ENCODE peak calls at places on chromosomes 2 and 18, in seven cellular contexts. S is small intestine; M is CD8-positive, alpha-beta T cell; Q is ovary; U is endothelial cell of umbilical vein; Y is mesenchymal stem cell; J is hepatocyte. N is an unnamed sample. For H3K9me3 and H3K36me3, the result is how much of the 10 kb centered on the place peaks cover.

GRCh38 chr18:47113796-47114540 is 36.3 kb downstream of the HDHD2 start:
- DNase-seq in M (no peak), S (no peak), U (no peak), Q (no peak), Y (no peak), J (no peak), N (no peak)

GRCh38 chr2:127670055-127670956 is 5.0 kb downstream of the LIMS2 start:
- DNase-seq in S (no peak), Q (no peak), M (no peak), U (no peak), J (no peak), Y (no peak), N (no peak)

GRCh38 chr2:240836781-240837467 is 16.9 kb upstream of the KIF1A start:
- DNase-seq in Y (no peak), U (no peak), S (no peak), Q (peak), M (no peak), J (peak), N (peak)

GRCh38 chr2:46827274-46827930 is 88.2 kb downstream of the MCFD2 start:
- DNase-seq in Y (peak), M (no peak), S (no peak), U (peak), Q (no peak), J (no peak), N (no peak)

GRCh38 chr2:95006661-95007060 is 18.8 kb upstream of the MAL start:
- DNase-seq in Q (no peak), S (no peak), U (no peak), Y (no peak), J (no peak), M (no peak), N (no peak)

GRCh38 chr2:79580175-79580574 is 67.3 kb downstream of the CTNNA2 start:
- DNase-seq in M (no peak), Y (no peak), U (no peak), J (no peak), Q (no peak), S (no peak), N (peak)

GRCh38 chr2:68769586-68770270 is 35.1 kb downstream of the ARHGAP25 start:
- DNase-seq in Q (no peak), J (no peak), Y (peak), U (no peak), S (no peak), M (no peak), N (no peak)

GRCh38 chr2:56687169-56687568 is 503.4 kb downstream of the CCDC85A start:
- DNase-seq in Q (no peak), S (no peak), Y (no peak), M (no peak), J (no peak), U (peak), N (no peak)

GRCh38 chr2:53442783-53443182 is 324.8 kb upstream of the CHAC2 start:
- DNase-seq in Q (no peak), S (no peak), U (no peak), Y (no peak), M (no peak), J (peak), N (no peak)

GRCh38 chr2:216350214-216350789 is 22.0 kb downstream of the MARCHF4 start:
- DNase-seq in U (peak), J (no peak), S (peak), Q (no peak), M (peak), Y (peak), N (no peak)

GRCh38 chr2:101619191-101619591 is 78.3 kb upstream of the MAP4K4 start:
- DNase-seq in M (no peak), Q (peak), U (peak), Y (no peak), J (no peak), S (peak), N (no peak)

GRCh38 chr18:12703714-12704113 is 872 bp downstream of the PSMG2 start:
- DNase-seq in Q (no peak), S (no peak), U (no peak), M (no peak), J (peak), Y (peak), N (no peak)

GRCh38 chr2:51620830-51621229 is 588.9 kb upstream of the NRXN1 start:
- DNase-seq in J (no peak), U (peak), Y (no peak), S (no peak), Q (no peak), M (no peak), N (no peak)

GRCh38 chr2:31694444-31694843 is 113.7 kb upstream of the SRD5A2 start:
- DNase-seq in M (no peak), Q (no peak), U (no peak), Y (peak), J (no peak), S (no peak), N (no peak)

GRCh38 chr18:50819027-50819726 is 639 bp downstream of the MRO start:
- DNase-seq in U (peak), J (peak), S (peak), Y (peak), Q (peak), M (no peak), N (peak)

GRCh38 chr2:177881001-177881748 is 191.4 kb downstream of the PDE11A start:
- DNase-seq in M (no peak), U (no peak), J (no peak), S (no peak), Q (no peak), Y (no peak), N (no peak)

GRCh38 chr2:211455225-211455841 is 898.9 kb downstream of the CPS1 start:
- DNase-seq in J (peak), Y (peak), M (no peak), Q (no peak), U (peak), S (peak), N (peak)

GRCh38 chr2:141957321-141957720 is 173.5 kb downstream of the LRP1B start:
- DNase-seq in U (no peak), M (no peak), J (no peak), S (no peak), Q (no peak), Y (no peak), N (no peak)

GRCh38 chr2:96916156-96917007 is 46.5 kb upstream of the SEMA4C start:
- DNase-seq in Q (no peak), U (no peak), Y (no peak), M (no peak), S (no peak), J (no peak), N (no peak)

GRCh38 chr2:121272596-121272995 is 12.4 kb downstream of the TFCP2L1 start:
- DNase-seq in J (no peak), S (no peak), M (no peak), Y (no peak), Q (no peak), U (no peak), N (no peak)

GRCh38 chr2:181649436-181649979 is 7.4 kb downstream of the CERKL start:
- DNase-seq in M (no peak), U (no peak), J (no peak), S (no peak), Q (no peak), Y (no peak), N (no peak)

GRCh38 chr2:46290019-46290418 is 7.2 kb upstream of the EPAS1 start:
- DNase-seq in U (no peak), Y (no peak), J (no peak), Q (no peak), S (no peak), M (no peak), N (no peak)

GRCh38 chr2:45892236-45892701 is 240.8 kb downstream of the PRKCE start:
- DNase-seq in S (no peak), M (no peak), U (peak), J (no peak), Y (no peak), Q (no peak), N (no peak)

GRCh38 chr2:58925676-58926081 is 684.6 kb upstream of the FANCL start:
- DNase-seq in M (no peak), S (no peak), Q (no peak), U (no peak), Y (no peak), J (no peak), N (peak)

GRCh38 chr2:49286726-49287125 is 132.4 kb upstream of the FSHR start:
- DNase-seq in M (no peak), Q (no peak), J (no peak), Y (peak), S (no peak), U (peak), N (no peak)

GRCh38 chr2:188385857-188386256 is 94.2 kb downstream of the GULP1 start:
- DNase-seq in U (no peak), S (no peak), Y (no peak), J (no peak), M (no peak), Q (no peak), N (no peak)

GRCh38 chr2:121200419-121201315 is 84.3 kb downstream of the TFCP2L1 start:
- DNase-seq in Y (no peak), Q (no peak), S (no peak), J (no peak), M (no peak), U (no peak), N (peak)

GRCh38 chr2:159042115-159042850 is 73.8 kb downstream of the TANC1 start:
- DNase-seq in S (no peak), U (no peak), Y (no peak), M (no peak), J (no peak), Q (no peak), N (no peak)

GRCh38 chr2:60551241-60552095 is 2.0 kb downstream of the BCL11A start:
- DNase-seq in M (no peak), J (peak), U (no peak), S (no peak), Y (peak), Q (peak), N (no peak)

GRCh38 chr2:129794116-129794515 is 185.3 kb upstream of the RAB6C start:
- DNase-seq in Q (no peak), U (no peak), J (no peak), M (no peak), Y (no peak), S (no peak), N (no peak)

GRCh38 chr18:74528478-74528877 is 5.8 kb upstream of the CNDP1 start:
- DNase-seq in Q (no peak), M (no peak), S (no peak), Y (no peak), J (no peak), U (no peak), N (no peak)

GRCh38 chr2:159661286-159661685 is 44.9 kb upstream of the BAZ2B start:
- DNase-seq in Q (no peak), U (no peak), Y (peak), J (no peak), S (no peak), M (no peak), N (no peak)

GRCh38 chr2:13522096-13522495 is 805.4 kb downstream of the TRIB2 start:
- DNase-seq in Y (no peak), Q (no peak), S (no peak), M (no peak), U (no peak), J (no peak), N (no peak)
- H3K9me3 ChIP-seq in Y (under half), Q (under half), S (under half), M (under half), U (under half), J (under half), N (under half)

GRCh38 chr2:230658877-230659652 is 53.6 kb upstream of the CAB39 start:
- DNase-seq in Y (no peak), U (no peak), M (no peak), S (no peak), J (no peak), Q (no peak), N (no peak)
- H3K4me3 ChIP-seq in Y (no peak), U (no peak), M (peak), S (no peak), J (no peak), Q (no peak), N (no peak)

GRCh38 chr18:55234366-55235093 is 275.3 kb upstream of the CCDC68 start:
- DNase-seq in Y (peak), M (peak), U (peak), Q (peak), S (peak), J (peak), N (peak)

GRCh38 chr18:55237665-55238064 is 278.4 kb upstream of the CCDC68 start:
- DNase-seq in U (no peak), J (no peak), Y (no peak), Q (no peak), S (no peak), M (no peak), N (no peak)

GRCh38 chr18:55235094-55235461 is 275.8 kb upstream of the CCDC68 start:
- DNase-seq in Q (no peak), S (no peak), J (no peak), M (no peak), Y (no peak), U (no peak), N (no peak)

GRCh38 chr18:55233850-55234249 is 274.6 kb upstream of the CCDC68 start:
- DNase-seq in Y (no peak), M (no peak), J (no peak), S (no peak), U (peak), Q (no peak), N (no peak)

DNA sequence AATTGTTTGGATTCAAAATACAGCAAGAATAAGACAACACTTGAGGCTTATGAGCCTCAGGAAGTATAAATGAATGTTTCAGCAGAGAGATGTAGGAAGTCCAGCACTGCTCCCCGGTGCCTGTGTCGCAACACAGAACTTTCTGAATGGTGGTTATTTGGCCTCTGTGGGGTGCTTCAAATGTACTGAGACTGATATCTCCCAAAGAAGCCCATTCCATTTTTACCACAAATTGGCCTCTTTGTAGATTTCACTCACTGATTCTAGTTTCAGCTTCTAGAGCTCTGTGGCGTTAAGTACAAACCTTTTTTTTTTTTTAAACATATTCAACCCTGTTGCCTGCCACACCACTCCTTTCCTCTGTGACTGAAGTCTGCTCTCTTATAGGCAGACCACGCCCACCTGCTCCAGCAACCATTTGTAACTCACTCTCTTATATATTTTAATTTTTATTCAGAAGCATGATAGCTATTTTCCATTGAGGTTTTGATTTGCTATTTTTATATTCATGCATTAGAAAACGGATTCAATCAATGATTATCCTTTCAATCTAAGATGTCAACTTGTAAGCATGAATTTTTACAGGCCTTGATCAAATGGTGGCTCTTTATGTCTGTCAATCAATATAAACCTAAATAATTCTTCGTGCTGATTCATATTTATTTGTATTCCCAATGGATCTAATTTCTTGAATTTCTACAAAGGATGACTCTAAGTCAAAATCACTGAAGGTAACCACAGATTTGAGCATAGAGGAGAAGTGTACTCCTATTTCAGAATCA is 277.1 kb upstream of the CCDC68 start:
- DNase-seq in J (no peak), S (no peak), M (no peak), Y (peak), U (no peak), Q (no peak), N (no peak)
- H3K36me3 ChIP-seq in J (under half), S (under half), M (under half), Y (half or more), U (under half), Q (under half), N (under half)

DNA sequence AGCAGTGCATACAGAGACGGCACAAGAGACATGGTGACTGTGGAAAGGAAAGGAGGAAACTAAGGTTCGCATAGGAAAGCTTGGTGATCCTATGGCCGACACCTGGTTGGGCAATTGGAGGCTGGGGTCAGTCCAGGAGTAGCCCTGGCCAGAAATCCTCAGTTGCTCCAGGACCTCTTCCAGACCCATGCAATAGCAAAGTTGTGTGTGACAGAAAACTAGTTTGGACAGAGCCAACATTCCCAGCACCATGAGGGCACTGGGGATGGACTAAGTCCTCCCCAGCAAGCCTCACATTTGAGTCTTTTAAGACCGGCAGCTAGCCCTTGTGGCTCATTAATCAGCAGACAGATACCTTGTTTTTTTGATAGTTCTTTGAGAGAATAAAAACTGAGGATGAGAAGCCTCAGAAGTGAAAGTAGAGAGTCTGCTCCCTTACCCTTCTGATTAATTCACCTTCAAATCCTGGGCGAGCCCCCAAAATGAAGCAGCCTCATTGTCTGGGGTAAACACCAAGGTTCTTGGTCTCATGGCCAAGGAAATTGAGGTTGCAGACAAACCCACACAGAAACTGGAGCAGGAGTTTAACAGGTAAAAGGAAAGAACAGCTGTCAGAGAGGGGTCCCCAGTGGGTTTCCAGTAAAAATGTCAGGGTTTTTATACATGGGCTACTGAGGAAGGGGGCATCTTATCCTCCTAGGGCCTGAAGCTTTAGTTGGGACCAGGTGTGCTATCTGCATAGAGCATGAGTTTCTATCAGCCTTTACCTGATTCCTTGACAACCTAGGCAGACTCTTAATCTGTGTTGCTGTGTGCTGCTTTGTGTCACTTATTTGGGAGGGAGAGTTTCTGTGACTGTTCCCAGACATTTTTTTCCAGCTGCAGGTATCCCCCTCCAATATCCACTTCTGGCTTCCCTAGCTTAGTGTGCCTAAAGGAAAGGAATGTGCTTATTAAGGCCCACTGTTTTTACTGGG is 39.1 kb downstream of the STK17B start:
- DNase-seq in J (no peak), Q (no peak), S (no peak), U (no peak), M (no peak), Y (peak), N (peak)
- H3K9me3 ChIP-seq in J (under half), Q (under half), S (under half), U (under half), M (under half), Y (under half), N (under half)

GRCh38 chr18:55321268-55322175 is 266.5 kb downstream of the TCF4 start:
- DNase-seq in S (peak), Y (peak), Q (peak), M (peak), U (peak), J (peak), N (peak)

GRCh38 chr18:55318864-55319516 is 269.0 kb downstream of the TCF4 start:
- DNase-seq in S (no peak), J (no peak), Y (peak), M (no peak), Q (no peak), U (peak), N (no peak)

GRCh38 chr18:55320399-55321255 is 267.4 kb downstream of the TCF4 start:
- DNase-seq in Y (peak), U (peak), M (no peak), S (no peak), Q (no peak), J (no peak), N (peak)

GRCh38 chr18:55317832-55318231 is 270.2 kb downstream of the TCF4 start:
- DNase-seq in S (no peak), U (no peak), Q (no peak), Y (no peak), M (no peak), J (no peak), N (no peak)

DNA sequence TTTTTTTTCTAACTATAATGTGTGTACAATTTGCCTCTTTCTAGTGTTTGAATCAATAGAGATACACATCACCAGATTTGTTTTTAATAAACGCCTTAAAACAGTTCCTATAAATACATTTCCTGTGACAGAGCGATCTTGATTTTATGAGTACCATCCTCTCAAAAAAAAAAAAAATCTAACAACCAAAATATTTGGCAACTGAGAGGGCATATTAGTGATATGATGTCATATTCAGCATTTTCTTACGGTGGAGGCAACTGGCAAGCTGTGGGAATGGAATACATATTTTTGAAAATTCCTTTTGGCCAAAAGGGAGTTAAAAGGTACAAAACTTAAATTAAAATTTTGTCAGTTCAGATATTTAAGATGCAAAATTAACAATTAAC is 268.5 kb downstream of the TCF4 start:
- DNase-seq in J (no peak), Q (no peak), S (no peak), M (no peak), Y (no peak), U (peak), N (no peak)
- H3K4me3 ChIP-seq in J (peak), Q (peak), S (no peak), M (no peak), Y (no peak), U (no peak), N (peak)

DNA sequence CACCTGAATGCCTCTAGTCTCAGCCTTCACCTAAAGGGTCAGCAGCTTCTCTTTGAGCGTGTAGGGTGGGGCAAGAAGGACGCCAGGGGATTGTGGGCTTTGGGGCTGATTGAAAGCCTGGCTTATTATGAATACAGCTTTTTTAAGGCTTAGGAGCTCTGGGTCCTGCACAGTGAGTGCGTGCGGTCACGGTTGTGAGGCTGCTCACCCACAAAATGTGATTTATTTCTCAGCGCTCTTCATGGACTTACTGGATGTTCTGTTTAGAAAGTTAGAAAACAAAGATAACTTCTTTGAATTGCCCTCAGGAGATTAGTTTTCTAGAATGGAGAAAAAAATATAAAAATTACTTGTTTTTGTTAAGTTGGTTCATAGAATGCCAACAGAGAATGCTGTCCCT is 37.5 kb downstream of the HK2 start:
- DNase-seq in S (no peak), U (no peak), Q (no peak), M (no peak), Y (no peak), J (no peak), N (no peak)
- H3K36me3 ChIP-seq in S (under half), U (under half), Q (under half), M (under half), Y (half or more), J (under half), N (half or more)

GRCh38 chr2:27350106-27350693 is 6.4 kb downstream of the GTF3C2 start:
- DNase-seq in Q (no peak), U (no peak), Y (no peak), M (no peak), S (no peak), J (no peak), N (no peak)
- H3K9me3 ChIP-seq in Q (under half), U (under half), Y (under half), M (under half), S (under half), J (under half), N (under half)